ENCODE peak calls at places on chromosomes 2 and 18, in four cellular contexts. S is stimulated activated CD8-positive, alpha-beta memory T cell treated with anti-CD3 and anti-CD28 coated beads, Interleukin-4, amount 100 ng/mL, for 48 hours; F is NCI-H2081; G is AML-193. T is an unnamed sample.
A peak's percentile ranks its signal among the peaks of the same experiment; 100 is the strongest.

GRCh38 chr2:30145826-30146336 is 926 bp upstream of the YPEL5 start:
- DNase-seq in S (no peak), F (no peak), G (no peak), T (peak; percentile 65)

GRCh38 chr2:8453904-8454302 is 228.0 kb upstream of the ID2 start:
- DNase-seq in F (no peak), G (no peak), S (peak; percentile 10), T (peak; percentile 92)

GRCh38 chr18:7272268-7273049 is 41.6 kb downstream of the LRRC30 start:
- DNase-seq in G (peak; percentile 6), S (no peak), F (peak; percentile 32), T (peak; percentile 88)

GRCh38 chr2:111665551-111666116 is 218.4 kb downstream of the ANAPC1 start:
- DNase-seq in G (no peak), S (no peak), F (no peak), T (no peak)

GRCh38 chr2:137252934-137253333 is 487.6 kb downstream of the THSD7B start:
- DNase-seq in G (no peak), F (no peak), S (no peak), T (no peak)

GRCh38 chr18:76943542-76944339 is 121.4 kb downstream of the ZNF236 start:
- DNase-seq in F (no peak), G (no peak), S (no peak), T (no peak)

GRCh38 chr2:233081232-233081730 is 21.1 kb downstream of the INPP5D start:
- DNase-seq in G (no peak), S (peak; percentile 77), F (no peak), T (no peak)

GRCh38 chr18:4994710-4995109 is 202.3 kb downstream of the AKAIN1 start:
- DNase-seq in S (no peak), F (no peak), G (no peak), T (no peak)

GRCh38 chr2:190583507-190584337 is 49.2 kb upstream of the NEMP2 start:
- DNase-seq in F (no peak), S (no peak), G (no peak), T (no peak)

GRCh38 chr2:231361701-231362588 is 33.6 kb upstream of the B3GNT7 start:
- DNase-seq in G (peak; percentile 43), F (no peak), S (no peak), T (no peak)

GRCh38 chr18:6145645-6146308 is 250.5 kb upstream of the TMEM200C start:
- DNase-seq in S (no peak), G (no peak), F (no peak), T (no peak)

GRCh38 chr2:219002395-219003266 is 9.4 kb upstream of the CRYBA2 start:
- DNase-seq in F (peak; percentile 92), S (peak; percentile 75), G (no peak), T (peak; percentile 91)

GRCh38 chr2:218547978-218548377 is 20.2 kb downstream of the USP37 start:
- DNase-seq in F (no peak), S (no peak), G (no peak), T (no peak)